ENCODE peak calls at places on chromosomes 3 and 15, in four cellular contexts. A is MM.1S, Q is heart left ventricle, D is K562. Z is an unnamed sample.

GRCh38 chr3:38374221-38374620 is 27.6 kb downstream of the XYLB start:
- DNase-seq in D (no peak), Q (no peak), A (no peak), Z (no peak)

GRCh38 chr3:160163259-160163878 is 61.9 kb upstream of the C3orf80 start:
- DNase-seq in Q (no peak), D (no peak), A (peak; percentile 64), Z (no peak)

GRCh38 chr15:99408236-99409096 is 157.2 kb downstream of the LRRC28 start:
- DNase-seq in Q (peak; percentile 64), D (no peak), A (no peak), Z (no peak)

GRCh38 chr3:14266361-14266760 is 87.7 kb downstream of the LSM3 start:
- DNase-seq in A (no peak), D (no peak), Q (peak; percentile 52), Z (no peak)

GRCh38 chr3:31277582-31277981 is 255.1 kb upstream of the STT3B start:
- DNase-seq in A (no peak), Q (peak; percentile 11), D (no peak), Z (no peak)

GRCh38 chr15:41980654-41981323 is 8.4 kb upstream of the EHD4 start:
- DNase-seq in D (no peak), Q (peak; percentile 38), A (no peak), Z (no peak)

GRCh38 chr3:192212335-192212734 is 515.0 kb downstream of the FGF12 start:
- DNase-seq in D (no peak), Q (no peak), A (no peak), Z (no peak)

GRCh38 chr15:28909958-28910500 is 24.3 kb downstream of the APBA2 start:
- DNase-seq in Q (no peak), D (no peak), A (no peak), Z (no peak)

GRCh38 chr3:63867225-63867624 is 3.6 kb downstream of the ATXN7 start:
- DNase-seq in D (no peak), A (no peak), Q (no peak), Z (no peak)

GRCh38 chr3:134483195-134483890 is 2.4 kb downstream of the ANAPC13 start:
- DNase-seq in A (no peak), Q (no peak), D (no peak), Z (no peak)

GRCh38 chr3:82938821-82939328 is 1177.4 kb upstream of the GBE1 start:
- DNase-seq in D (no peak), A (no peak), Q (no peak), Z (no peak)

GRCh38 chr15:34719883-34720148 is 35.0 kb downstream of the GJD2 start:
- DNase-seq in D (no peak), A (no peak), Q (no peak), Z (no peak)

GRCh38 chr3:100900671-100901070 is 92.5 kb downstream of the ABI3BP start:
- DNase-seq in A (no peak), D (no peak), Q (no peak), Z (no peak)

GRCh38 chr3:134937256-134938023 is 142.4 kb downstream of the EPHB1 start:
- DNase-seq in Q (peak; percentile 15), D (no peak), A (no peak), Z (peak; percentile 35)

GRCh38 chr3:126057547-126057819 is 26.4 kb downstream of the SLC41A3 start:
- DNase-seq in D (no peak), Q (no peak), A (no peak), Z (no peak)

GRCh38 chr3:30221622-30222021 is 384.8 kb upstream of the TGFBR2 start:
- DNase-seq in A (peak; percentile 61), D (no peak), Q (no peak), Z (no peak)

GRCh38 chr3:177905173-177905894 is 630.9 kb upstream of the KCNMB2 start:
- DNase-seq in A (no peak), D (no peak), Q (no peak), Z (no peak)

GRCh38 chr15:84947947-84948830 is 33.5 kb upstream of the PDE8A start:
- DNase-seq in Q (peak; percentile 31), D (peak; percentile 42), A (no peak), Z (no peak)

GRCh38 chr15:90075420-90076289 is 26.6 kb downstream of the IDH2 start:
- DNase-seq in D (no peak), A (peak; percentile 98), Q (no peak), Z (no peak)

GRCh38 chr15:70151008-70151407 is 53.3 kb upstream of the TLE3 start:
- DNase-seq in Q (no peak), D (no peak), A (no peak), Z (no peak)

GRCh38 chr15:74789171-74789627 is 7.3 kb downstream of the CSK start:
- DNase-seq in Q (no peak), D (no peak), A (peak; percentile 89), Z (no peak)

GRCh38 chr15:68098465-68098864 is 44.4 kb downstream of the PIAS1 start:
- DNase-seq in Q (no peak), D (no peak), A (peak; percentile 59), Z (no peak)

GRCh38 chr3:32614956-32615355 is 44.3 kb upstream of the DYNC1LI1 start:
- DNase-seq in A (no peak), D (no peak), Q (no peak), Z (no peak)

GRCh38 chr3:47418167-47419082 is 37.6 kb downstream of the PTPN23 start:
- DNase-seq in A (no peak), Q (no peak), D (no peak), Z (no peak)

GRCh38 chr3:47542614-47543173 is 29.2 kb upstream of the ELP6 start:
- DNase-seq in D (peak; percentile 16), Q (no peak), A (no peak), Z (no peak)

GRCh38 chr3:171049831-171050444 is 23.4 kb upstream of the SLC2A2 start:
- DNase-seq in A (peak; percentile 74), D (peak; percentile 27), Q (peak; percentile 16), Z (peak; percentile 37)

GRCh38 chr3:80007522-80007921 is 239.7 kb upstream of the ROBO1 start:
- DNase-seq in A (no peak), Q (no peak), D (no peak), Z (no peak)

GRCh38 chr3:42067324-42067723 is 23.8 kb upstream of the TRAK1 start:
- DNase-seq in Q (no peak), A (peak; percentile 71), D (no peak), Z (no peak)

DNA sequence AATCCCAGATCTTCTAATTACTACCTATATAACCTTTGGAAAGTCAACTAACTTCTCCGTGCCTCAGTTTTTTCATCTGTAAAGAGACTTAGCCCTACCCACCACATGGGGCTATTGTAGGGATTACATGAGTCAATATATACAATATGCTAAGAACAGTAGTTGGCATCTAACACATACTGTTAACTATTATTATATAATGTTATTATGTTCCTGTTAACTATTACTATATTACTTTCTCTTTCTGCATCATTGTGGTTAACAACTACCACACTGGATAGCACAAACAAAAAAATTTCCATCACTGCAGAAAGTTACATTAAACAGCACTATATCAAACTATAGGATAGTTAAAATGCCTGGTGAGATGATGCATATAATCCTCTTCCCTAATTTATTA is 23.7 kb downstream of the STAG1 start:
- DNase-seq in D (no peak), Q (no peak), A (no peak), Z (no peak)
- H3K27ac ChIP-seq in D (no peak overlapping the region), Q (no peak overlapping the region), A (no peak overlapping the region), Z (no peak overlapping the region)

DNA sequence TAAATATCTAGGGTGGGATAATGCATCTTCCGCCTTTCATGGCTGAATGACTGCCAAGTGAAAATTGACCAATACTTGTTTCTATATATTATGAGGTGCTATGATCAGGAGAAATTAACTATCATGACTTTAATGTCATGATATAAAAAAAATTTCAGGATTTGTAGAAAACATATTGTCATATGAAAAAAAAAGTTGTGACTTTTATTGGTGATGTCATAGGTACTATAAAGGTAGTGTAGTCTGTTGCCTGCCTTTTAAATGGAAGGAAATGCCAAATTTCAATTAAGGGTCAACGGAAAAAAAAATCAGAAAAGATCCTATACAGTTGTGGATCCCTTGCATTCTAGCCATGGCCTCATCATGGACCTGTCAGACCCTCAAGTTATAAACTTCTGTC is 15.5 kb downstream of the LRRC3B start:
- DNase-seq in D (no peak), Q (no peak), A (no peak), Z (no peak)
- H3K4me1 ChIP-seq in D (no peaks in the 10 kb centered on the region), Q (no peaks in the 10 kb centered on the region), A (no peaks in the 10 kb centered on the region), Z (no peaks in the 10 kb centered on the region)

DNA sequence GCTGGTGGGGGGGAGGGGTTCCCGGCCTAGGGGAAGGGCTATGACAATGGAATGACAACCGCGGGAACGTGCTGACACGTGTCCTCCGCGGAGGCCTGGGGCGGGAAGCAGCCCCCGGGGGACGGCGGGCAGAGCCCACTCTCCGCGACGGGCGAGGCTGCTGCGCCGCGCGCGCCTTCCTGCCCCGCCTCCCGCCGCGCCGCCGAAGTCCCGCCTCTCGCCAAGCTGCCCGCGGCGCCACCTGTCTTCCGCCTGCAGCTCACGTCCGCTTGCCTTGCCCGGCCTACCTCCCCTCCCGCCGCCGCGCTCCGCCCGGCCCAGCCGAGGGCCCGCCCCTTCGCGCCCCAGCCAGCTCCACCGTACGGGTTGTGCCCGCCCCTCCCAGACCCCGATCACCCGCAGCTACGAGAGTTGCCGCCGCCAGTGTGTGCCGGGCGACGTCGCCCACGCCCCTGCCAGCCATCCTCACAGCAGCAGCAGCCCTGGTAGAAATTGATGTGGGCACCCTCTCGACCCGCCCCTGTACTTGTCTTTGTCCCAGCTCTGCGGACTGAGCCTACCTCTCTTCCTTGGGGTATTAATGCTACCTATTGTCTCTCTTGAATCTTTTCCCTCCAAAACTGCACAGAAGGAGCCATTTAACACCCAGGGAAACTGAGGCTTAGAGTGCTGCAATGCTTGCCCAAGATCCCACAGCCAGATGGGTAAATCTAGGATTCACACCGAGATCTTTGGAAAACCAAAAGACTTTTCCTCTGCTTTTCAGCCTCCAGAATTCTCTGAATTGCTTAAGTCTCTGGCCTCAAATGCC is at the start of gene PARP16:
- DNase-seq in Q (peak; percentile 92), D (peak; percentile 92), A (peak; percentile 92), Z (peak; percentile 77)
- H3K27ac ChIP-seq in Q (peak within 1 kb of the TSS; percentile 94), D (peak within 1 kb of the TSS; percentile 68), A (peak within 1 kb of the TSS; percentile 57), Z (no peak within 1 kb of the TSS)

DNA sequence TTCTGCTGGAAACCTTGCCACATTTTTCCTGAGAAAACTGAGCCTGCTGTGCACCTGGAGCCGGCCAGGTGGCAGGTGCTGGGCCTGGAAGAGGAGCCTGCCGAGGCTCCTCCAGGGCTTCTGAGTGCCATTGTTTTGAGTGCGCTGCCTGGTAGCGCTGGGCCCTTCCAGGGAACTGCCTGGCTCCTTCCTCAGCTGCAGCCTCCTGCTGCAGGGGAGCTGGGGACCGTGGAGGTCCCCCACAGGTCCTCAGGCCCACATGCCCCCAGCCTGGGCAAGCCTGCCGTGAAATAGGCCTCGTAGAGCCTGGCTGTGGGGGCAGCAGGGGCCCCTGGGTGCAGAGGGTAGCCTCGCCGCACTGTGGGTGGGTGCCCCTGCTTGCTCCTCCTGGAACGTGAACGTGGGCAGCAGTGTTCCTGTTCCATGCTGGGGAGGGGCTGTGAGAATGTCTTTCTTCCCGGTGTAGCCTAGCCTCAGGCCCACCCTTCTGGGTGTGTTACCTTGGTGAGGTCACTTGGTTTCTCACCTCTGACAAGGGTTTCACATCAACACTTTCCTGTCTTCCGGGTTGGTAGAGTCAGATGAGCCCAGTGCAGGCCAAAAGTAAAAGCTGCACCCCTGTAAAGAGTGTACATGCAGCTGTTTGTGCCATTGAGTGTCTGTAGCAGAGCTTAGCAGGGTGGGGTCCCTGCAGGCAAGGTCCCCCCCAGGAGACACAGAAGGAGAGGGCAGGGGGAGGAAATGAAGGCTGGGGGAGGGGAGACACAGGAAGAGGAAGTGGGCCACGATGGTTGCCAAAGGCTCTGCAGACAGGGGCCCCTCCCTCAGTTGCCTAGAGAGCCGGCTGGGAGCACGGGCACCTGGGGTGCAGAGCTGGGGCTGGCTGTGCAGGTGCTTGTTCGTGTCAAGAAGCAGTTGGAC is 34.5 kb downstream of the KLF13 start:
- DNase-seq in A (peak; percentile 89), D (no peak), Q (peak; percentile 52), Z (no peak)
- H3K4me1 ChIP-seq in A (peaks cover 96% of the 10 kb centered on the region), D (peaks cover 50% of the 10 kb centered on the region), Q (peaks cover 94% of the 10 kb centered on the region), Z (peaks cover 22% of the 10 kb centered on the region)

Z was measured in iPS DF 6.9.